ENCODE peak calls at places on chromosomes 12 and 14, in five cellular contexts. Z, R, F, N and K are unnamed samples.

GRCh38 chr12:85627584-85627983 is 208.6 kb downstream of the RASSF9 start:
- DNase-seq in Z (no peak), R (peak), F (peak), N (no peak), K (no peak)

GRCh38 chr12:122368361-122369073 is 54.0 kb downstream of the CLIP1 start:
- DNase-seq in Z (peak), R (peak), F (peak), N (no peak), K (peak)

GRCh38 chr12:89217472-89217871 is 134.8 kb downstream of the DUSP6 start:
- DNase-seq in Z (no peak), R (peak), F (no peak), N (no peak), K (no peak)

GRCh38 chr12:117926391-117926899 is 42.3 kb downstream of the KSR2 start:
- DNase-seq in Z (no peak), R (no peak), F (no peak), N (no peak), K (no peak)

GRCh38 chr14:80996049-80996901 is 40.9 kb downstream of the TSHR start:
- DNase-seq in Z (peak), R (peak), F (peak), N (peak), K (peak)

GRCh38 chr12:6376965-6377666 is 1.8 kb upstream of the SCNN1A start:
- DNase-seq in Z (no peak), R (no peak), F (no peak), N (no peak), K (no peak)

GRCh38 chr12:20339060-20339459 is 29.3 kb upstream of the PDE3A start:
- DNase-seq in Z (no peak), R (no peak), F (no peak), N (no peak), K (no peak)

GRCh38 chr12:46459881-46460545 is 87.4 kb upstream of the SLC38A2 start:
- DNase-seq in Z (peak), R (no peak), F (no peak), N (peak), K (no peak)

GRCh38 chr12:54246011-54246641 is 33.8 kb downstream of the CBX5 start:
- DNase-seq in Z (no peak), R (no peak), F (no peak), N (no peak), K (no peak)

GRCh38 chr14:80150301-80150700 is 61.0 kb downstream of the DIO2 start:
- DNase-seq in Z (no peak), R (peak), F (no peak), N (no peak), K (no peak)

GRCh38 chr14:57293851-57294837 is 25.4 kb downstream of the AP5M1 start:
- DNase-seq in Z (no peak), R (peak), F (peak), N (no peak), K (no peak)

GRCh38 chr14:37992489-37992888 is 215.2 kb upstream of the SSTR1 start:
- DNase-seq in Z (no peak), R (no peak), F (no peak), N (no peak), K (no peak)

GRCh38 chr12:25979563-25979962 is 21.1 kb downstream of the RASSF8 start:
- DNase-seq in Z (no peak), R (peak), F (peak), N (no peak), K (no peak)

GRCh38 chr12:127620956-127621355 is 646.0 kb upstream of the TMEM132C start:
- DNase-seq in Z (no peak), R (no peak), F (no peak), N (no peak), K (no peak)

GRCh38 chr12:3263282-3263681 is 186.1 kb downstream of the TSPAN9 start:
- DNase-seq in Z (no peak), R (no peak), F (no peak), N (no peak), K (no peak)

GRCh38 chr12:27293463-27293862 is 39.2 kb upstream of the BMAL2 start:
- DNase-seq in Z (peak), R (no peak), F (peak), N (no peak), K (peak)

GRCh38 chr12:3199551-3200031 is 122.4 kb downstream of the TSPAN9 start:
- DNase-seq in Z (no peak), R (no peak), F (peak), N (no peak), K (no peak)